ENCODE peak calls at places on chromosome 1, in nine cellular contexts. One of them, this sample, is unnamed.

GRCh38 chr1:42385283-42385682 is 4.7 kb downstream of the RIMKLA start:
- DNase-seq in PC-3: peak; percentile 38
- DNase-seq in breast epithelium: no peak
- DNase-seq in tibial artery: no peak
- DNase-seq in ascending aorta: no peak
- DNase-seq in adrenal gland: no peak
- DNase-seq in HepG2: no peak
- DNase-seq in upper lobe of right lung: no peak
- DNase-seq in Peyer's patch: no peak
- DNase-seq in this sample: no peak

GRCh38 chr1:45723248-45723930 is 27.1 kb downstream of the IPP start:
- DNase-seq in PC-3: no peak
- DNase-seq in breast epithelium: no peak
- DNase-seq in tibial artery: no peak
- DNase-seq in ascending aorta: no peak
- DNase-seq in adrenal gland: no peak
- DNase-seq in HepG2: no peak
- DNase-seq in upper lobe of right lung: no peak
- DNase-seq in Peyer's patch: no peak
- DNase-seq in this sample: no peak

GRCh38 chr1:209755926-209756607 is at the start of gene TRAF3IP3:
- DNase-seq in PC-3: no peak
- DNase-seq in breast epithelium: no peak
- DNase-seq in tibial artery: peak; percentile 37
- DNase-seq in ascending aorta: peak; percentile 13
- DNase-seq in adrenal gland: peak; percentile 32
- DNase-seq in HepG2: no peak
- DNase-seq in upper lobe of right lung: no peak
- DNase-seq in Peyer's patch: peak; percentile 87
- DNase-seq in this sample: peak; percentile 50

GRCh38 chr1:30527511-30528140 is 195.8 kb downstream of the MATN1 start:
- DNase-seq in PC-3: no peak
- DNase-seq in breast epithelium: no peak
- DNase-seq in tibial artery: no peak
- DNase-seq in ascending aorta: no peak
- DNase-seq in adrenal gland: peak; percentile 85
- DNase-seq in HepG2: no peak
- DNase-seq in upper lobe of right lung: peak; percentile 40
- DNase-seq in Peyer's patch: no peak
- DNase-seq in this sample: no peak

GRCh38 chr1:5898266-5898665 is 94.0 kb downstream of the NPHP4 start:
- DNase-seq in PC-3: no peak
- DNase-seq in breast epithelium: no peak
- DNase-seq in tibial artery: no peak
- DNase-seq in ascending aorta: no peak
- DNase-seq in adrenal gland: no peak
- DNase-seq in HepG2: no peak
- DNase-seq in upper lobe of right lung: no peak
- DNase-seq in Peyer's patch: no peak
- DNase-seq in this sample: no peak

GRCh38 chr1:24486296-24487065 is 16.2 kb upstream of the RCAN3 start:
- DNase-seq in PC-3: no peak
- DNase-seq in breast epithelium: no peak
- DNase-seq in tibial artery: no peak
- DNase-seq in ascending aorta: no peak
- DNase-seq in adrenal gland: no peak
- DNase-seq in HepG2: no peak
- DNase-seq in upper lobe of right lung: no peak
- DNase-seq in Peyer's patch: peak; percentile 34
- DNase-seq in this sample: no peak

GRCh38 chr1:53182111-53182593 is 14.5 kb upstream of the CPT2 start:
- DNase-seq in PC-3: peak; percentile 95
- DNase-seq in breast epithelium: peak; percentile 65
- DNase-seq in tibial artery: peak; percentile 85
- DNase-seq in ascending aorta: no peak
- DNase-seq in adrenal gland: peak; percentile 89
- DNase-seq in HepG2: peak; percentile 78
- DNase-seq in upper lobe of right lung: peak; percentile 85
- DNase-seq in Peyer's patch: peak; percentile 81
- DNase-seq in this sample: peak; percentile 80

GRCh38 chr1:43405219-43405875 is 15.6 kb downstream of the SZT2 start:
- DNase-seq in PC-3: no peak
- DNase-seq in breast epithelium: no peak
- DNase-seq in tibial artery: no peak
- DNase-seq in ascending aorta: no peak
- DNase-seq in adrenal gland: no peak
- DNase-seq in HepG2: no peak
- DNase-seq in upper lobe of right lung: no peak
- DNase-seq in Peyer's patch: no peak
- DNase-seq in this sample: no peak

DNA sequence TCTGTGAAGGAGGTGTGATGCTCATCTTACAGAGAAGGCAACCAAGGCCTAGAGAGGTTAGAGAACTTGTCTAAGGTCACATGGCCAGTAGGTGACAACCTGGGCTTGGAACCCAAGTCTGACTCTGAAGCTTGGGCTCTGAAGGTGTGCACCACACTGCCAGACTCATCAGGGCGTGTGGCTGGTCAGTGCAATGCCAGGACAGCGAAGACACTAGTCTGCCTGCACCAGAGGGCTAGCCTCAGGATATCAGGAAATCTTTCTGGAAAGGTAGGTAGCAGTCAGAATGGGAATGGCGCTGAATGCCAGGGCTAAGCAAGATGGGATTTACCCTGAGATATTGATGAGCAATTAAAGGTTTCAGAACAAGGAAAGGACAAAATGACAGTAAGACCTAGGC is 34.9 kb downstream of the ELK4 start:
- DNase-seq in PC-3: no peak
- DNase-seq in breast epithelium: no peak
- DNase-seq in tibial artery: no peak
- DNase-seq in ascending aorta: no peak
- DNase-seq in adrenal gland: peak; percentile 5
- DNase-seq in HepG2: no peak
- DNase-seq in upper lobe of right lung: no peak
- DNase-seq in Peyer's patch: no peak
- DNase-seq in this sample: no peak
- H3K27ac ChIP-seq in PC-3: no peak overlapping the region
- H3K27ac ChIP-seq in breast epithelium: no peak overlapping the region
- H3K27ac ChIP-seq in tibial artery: no peak overlapping the region
- H3K27ac ChIP-seq in ascending aorta: no peak overlapping the region
- H3K27ac ChIP-seq in adrenal gland: no peak overlapping the region
- H3K27ac ChIP-seq in HepG2: no peak overlapping the region
- H3K27ac ChIP-seq in upper lobe of right lung: no peak overlapping the region
- H3K27ac ChIP-seq in Peyer's patch: no peak overlapping the region
- H3K27ac ChIP-seq in this sample: no peak overlapping the region

GRCh38 chr1:11197359-11197758 is 8.2 kb downstream of the ANGPTL7 start:
- DNase-seq in PC-3: no peak
- DNase-seq in breast epithelium: no peak
- DNase-seq in tibial artery: no peak
- DNase-seq in ascending aorta: no peak
- DNase-seq in adrenal gland: no peak
- DNase-seq in HepG2: no peak
- DNase-seq in upper lobe of right lung: no peak
- DNase-seq in Peyer's patch: no peak
- DNase-seq in this sample: no peak

GRCh38 chr1:11194407-11195176 is 5.4 kb downstream of the ANGPTL7 start:
- DNase-seq in PC-3: no peak
- DNase-seq in breast epithelium: no peak
- DNase-seq in tibial artery: no peak
- DNase-seq in ascending aorta: no peak
- DNase-seq in adrenal gland: no peak
- DNase-seq in HepG2: no peak
- DNase-seq in upper lobe of right lung: no peak
- DNase-seq in Peyer's patch: no peak
- DNase-seq in this sample: no peak

GRCh38 chr1:11198257-11198656 is 9.1 kb downstream of the ANGPTL7 start:
- DNase-seq in PC-3: no peak
- DNase-seq in breast epithelium: no peak
- DNase-seq in tibial artery: no peak
- DNase-seq in ascending aorta: no peak
- DNase-seq in adrenal gland: no peak
- DNase-seq in HepG2: no peak
- DNase-seq in upper lobe of right lung: no peak
- DNase-seq in Peyer's patch: no peak
- DNase-seq in this sample: no peak

GRCh38 chr1:11198851-11199628 is 9.9 kb downstream of the ANGPTL7 start:
- DNase-seq in PC-3: no peak
- DNase-seq in breast epithelium: no peak
- DNase-seq in tibial artery: no peak
- DNase-seq in ascending aorta: no peak
- DNase-seq in adrenal gland: no peak
- DNase-seq in HepG2: no peak
- DNase-seq in upper lobe of right lung: no peak
- DNase-seq in Peyer's patch: no peak
- DNase-seq in this sample: no peak

GRCh38 chr1:11196945-11197344 is 7.8 kb downstream of the ANGPTL7 start:
- DNase-seq in PC-3: peak; percentile 50
- DNase-seq in breast epithelium: no peak
- DNase-seq in tibial artery: no peak
- DNase-seq in ascending aorta: no peak
- DNase-seq in adrenal gland: no peak
- DNase-seq in HepG2: no peak
- DNase-seq in upper lobe of right lung: no peak
- DNase-seq in Peyer's patch: no peak
- DNase-seq in this sample: no peak
- H3K27ac ChIP-seq in PC-3: no peak overlapping the region
- H3K27ac ChIP-seq in breast epithelium: no peak overlapping the region
- H3K27ac ChIP-seq in tibial artery: no peak overlapping the region
- H3K27ac ChIP-seq in ascending aorta: no peak overlapping the region
- H3K27ac ChIP-seq in adrenal gland: no peak overlapping the region
- H3K27ac ChIP-seq in HepG2: no peak overlapping the region
- H3K27ac ChIP-seq in upper lobe of right lung: no peak overlapping the region
- H3K27ac ChIP-seq in Peyer's patch: no peak overlapping the region
- H3K27ac ChIP-seq in this sample: no peak overlapping the region

GRCh38 chr1:228871314-228872061 is 136.2 kb downstream of the RHOU start:
- DNase-seq in PC-3: no peak
- DNase-seq in breast epithelium: no peak
- DNase-seq in tibial artery: no peak
- DNase-seq in ascending aorta: no peak
- DNase-seq in adrenal gland: no peak
- DNase-seq in HepG2: no peak
- DNase-seq in upper lobe of right lung: no peak
- DNase-seq in Peyer's patch: no peak
- DNase-seq in this sample: no peak

GRCh38 chr1:228873714-228874113 is 138.4 kb downstream of the RHOU start:
- DNase-seq in PC-3: no peak
- DNase-seq in breast epithelium: no peak
- DNase-seq in tibial artery: no peak
- DNase-seq in ascending aorta: no peak
- DNase-seq in adrenal gland: no peak
- DNase-seq in HepG2: no peak
- DNase-seq in upper lobe of right lung: no peak
- DNase-seq in Peyer's patch: no peak
- DNase-seq in this sample: no peak

GRCh38 chr1:228869312-228869824 is 134.1 kb downstream of the RHOU start:
- DNase-seq in PC-3: no peak
- DNase-seq in breast epithelium: no peak
- DNase-seq in tibial artery: no peak
- DNase-seq in ascending aorta: no peak
- DNase-seq in adrenal gland: no peak
- DNase-seq in HepG2: no peak
- DNase-seq in upper lobe of right lung: no peak
- DNase-seq in Peyer's patch: no peak
- DNase-seq in this sample: no peak

GRCh38 chr1:228870041-228870713 is 134.9 kb downstream of the RHOU start:
- DNase-seq in PC-3: no peak
- DNase-seq in breast epithelium: no peak
- DNase-seq in tibial artery: no peak
- DNase-seq in ascending aorta: no peak
- DNase-seq in adrenal gland: no peak
- DNase-seq in HepG2: no peak
- DNase-seq in upper lobe of right lung: no peak
- DNase-seq in Peyer's patch: no peak
- DNase-seq in this sample: no peak

GRCh38 chr1:228872080-228872479 is 136.8 kb downstream of the RHOU start:
- DNase-seq in PC-3: no peak
- DNase-seq in breast epithelium: no peak
- DNase-seq in tibial artery: no peak
- DNase-seq in ascending aorta: no peak
- DNase-seq in adrenal gland: no peak
- DNase-seq in HepG2: no peak
- DNase-seq in upper lobe of right lung: no peak
- DNase-seq in Peyer's patch: no peak
- DNase-seq in this sample: no peak
- H3K27ac ChIP-seq in PC-3: no peak overlapping the region
- H3K27ac ChIP-seq in breast epithelium: peak overlapping the region; percentile 45
- H3K27ac ChIP-seq in tibial artery: no peak overlapping the region
- H3K27ac ChIP-seq in ascending aorta: no peak overlapping the region
- H3K27ac ChIP-seq in adrenal gland: no peak overlapping the region
- H3K27ac ChIP-seq in HepG2: no peak overlapping the region
- H3K27ac ChIP-seq in upper lobe of right lung: no peak overlapping the region
- H3K27ac ChIP-seq in Peyer's patch: no peak overlapping the region
- H3K27ac ChIP-seq in this sample: no peak overlapping the region

GRCh38 chr1:181675625-181676024 is 192.3 kb downstream of the CACNA1E start:
- DNase-seq in PC-3: no peak
- DNase-seq in breast epithelium: no peak
- DNase-seq in tibial artery: no peak
- DNase-seq in ascending aorta: no peak
- DNase-seq in adrenal gland: no peak
- DNase-seq in HepG2: no peak
- DNase-seq in upper lobe of right lung: no peak
- DNase-seq in Peyer's patch: no peak
- DNase-seq in this sample: no peak

GRCh38 chr1:181676269-181676668 is 193.0 kb downstream of the CACNA1E start:
- DNase-seq in PC-3: peak; percentile 32
- DNase-seq in breast epithelium: no peak
- DNase-seq in tibial artery: no peak
- DNase-seq in ascending aorta: no peak
- DNase-seq in adrenal gland: no peak
- DNase-seq in HepG2: peak; percentile 23
- DNase-seq in upper lobe of right lung: no peak
- DNase-seq in Peyer's patch: no peak
- DNase-seq in this sample: no peak

GRCh38 chr1:181680332-181680731 is 197.0 kb downstream of the CACNA1E start:
- DNase-seq in PC-3: no peak
- DNase-seq in breast epithelium: no peak
- DNase-seq in tibial artery: no peak
- DNase-seq in ascending aorta: no peak
- DNase-seq in adrenal gland: no peak
- DNase-seq in HepG2: no peak
- DNase-seq in upper lobe of right lung: no peak
- DNase-seq in Peyer's patch: no peak
- DNase-seq in this sample: no peak

GRCh38 chr1:181674617-181675016 is 191.3 kb downstream of the CACNA1E start:
- DNase-seq in PC-3: no peak
- DNase-seq in breast epithelium: no peak
- DNase-seq in tibial artery: no peak
- DNase-seq in ascending aorta: no peak
- DNase-seq in adrenal gland: no peak
- DNase-seq in HepG2: no peak
- DNase-seq in upper lobe of right lung: no peak
- DNase-seq in Peyer's patch: no peak
- DNase-seq in this sample: no peak

DNA sequence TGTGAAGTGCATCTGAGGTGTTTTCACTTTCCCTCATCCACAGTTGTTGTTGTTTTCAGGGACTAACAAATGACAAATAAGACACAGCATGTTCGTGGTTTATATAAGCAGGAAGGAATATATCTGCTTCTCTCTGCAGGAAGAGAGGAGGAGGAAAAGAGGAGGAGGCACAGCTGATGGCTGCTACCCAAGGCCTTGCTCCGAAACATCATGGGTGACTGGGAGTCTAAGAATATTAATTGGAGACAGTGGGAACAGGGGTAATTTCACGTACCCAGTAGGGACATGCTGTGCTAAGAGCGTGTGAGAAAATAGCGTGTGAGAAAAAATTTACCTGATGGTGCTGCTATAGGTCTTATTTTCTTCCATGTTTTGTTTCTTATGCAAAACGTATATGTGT is 191.8 kb downstream of the CACNA1E start:
- DNase-seq in PC-3: no peak
- DNase-seq in breast epithelium: no peak
- DNase-seq in tibial artery: no peak
- DNase-seq in ascending aorta: no peak
- DNase-seq in adrenal gland: no peak
- DNase-seq in HepG2: no peak
- DNase-seq in upper lobe of right lung: no peak
- DNase-seq in Peyer's patch: no peak
- DNase-seq in this sample: no peak
- H3K27ac ChIP-seq in PC-3: no peak overlapping the region
- H3K27ac ChIP-seq in breast epithelium: no peak overlapping the region
- H3K27ac ChIP-seq in tibial artery: no peak overlapping the region
- H3K27ac ChIP-seq in ascending aorta: no peak overlapping the region
- H3K27ac ChIP-seq in adrenal gland: no peak overlapping the region
- H3K27ac ChIP-seq in HepG2: no peak overlapping the region
- H3K27ac ChIP-seq in upper lobe of right lung: no peak overlapping the region
- H3K27ac ChIP-seq in Peyer's patch: no peak overlapping the region
- H3K27ac ChIP-seq in this sample: no peak overlapping the region

This sample was measured in heart left ventricle.